ENCODE peak calls at places on chromosomes 1 and 21, in six cellular contexts. One of them, this sample, is unnamed.

GRCh38 chr21:30083120-30083945 is 83.3 kb downstream of the CLDN17 start:
- DNase-seq in left ventricle myocardium inferior: no peak
- DNase-seq in osteocyte: no peak
- DNase-seq in cardiac muscle cell: no peak
- DNase-seq in Peyer's patch: no peak
- DNase-seq in heart left ventricle: no peak
- DNase-seq in this sample: no peak

GRCh38 chr1:29824025-29824424 is 587.7 kb downstream of the PTPRU start:
- DNase-seq in cardiac muscle cell: no peak
- DNase-seq in osteocyte: peak; percentile 62
- DNase-seq in heart left ventricle: no peak
- DNase-seq in left ventricle myocardium inferior: no peak
- DNase-seq in Peyer's patch: peak; percentile 7
- DNase-seq in this sample: no peak

GRCh38 chr1:234495231-234495990 is 16.4 kb upstream of the TARBP1 start:
- DNase-seq in osteocyte: no peak
- DNase-seq in cardiac muscle cell: peak; percentile 43
- DNase-seq in heart left ventricle: no peak
- DNase-seq in left ventricle myocardium inferior: no peak
- DNase-seq in Peyer's patch: no peak
- DNase-seq in this sample: no peak

GRCh38 chr1:228392111-228392936 is 14.3 kb downstream of the TRIM11 start:
- DNase-seq in heart left ventricle: no peak
- DNase-seq in cardiac muscle cell: no peak
- DNase-seq in osteocyte: no peak
- DNase-seq in Peyer's patch: no peak
- DNase-seq in left ventricle myocardium inferior: no peak
- DNase-seq in this sample: peak; percentile 23

GRCh38 chr1:17914142-17914541 is 159.0 kb downstream of the ACTL8 start:
- DNase-seq in Peyer's patch: no peak
- DNase-seq in cardiac muscle cell: no peak
- DNase-seq in heart left ventricle: no peak
- DNase-seq in left ventricle myocardium inferior: no peak
- DNase-seq in osteocyte: no peak
- DNase-seq in this sample: no peak

GRCh38 chr21:25214676-25215075 is 392.6 kb downstream of the MRPL39 start:
- DNase-seq in Peyer's patch: no peak
- DNase-seq in heart left ventricle: no peak
- DNase-seq in cardiac muscle cell: no peak
- DNase-seq in left ventricle myocardium inferior: no peak
- DNase-seq in osteocyte: no peak
- DNase-seq in this sample: no peak

GRCh38 chr1:48572632-48573258 is 100.7 kb upstream of the SPATA6 start:
- DNase-seq in cardiac muscle cell: peak; percentile 84
- DNase-seq in heart left ventricle: peak; percentile 50
- DNase-seq in Peyer's patch: peak; percentile 16
- DNase-seq in osteocyte: no peak
- DNase-seq in left ventricle myocardium inferior: peak; percentile 25
- DNase-seq in this sample: no peak

GRCh38 chr1:43711524-43712386 is 4.4 kb downstream of the ST3GAL3 start:
- DNase-seq in Peyer's patch: no peak
- DNase-seq in heart left ventricle: no peak
- DNase-seq in cardiac muscle cell: no peak
- DNase-seq in left ventricle myocardium inferior: no peak
- DNase-seq in osteocyte: no peak
- DNase-seq in this sample: no peak

GRCh38 chr1:221503268-221503667 is 238.6 kb downstream of the DUSP10 start:
- DNase-seq in cardiac muscle cell: no peak
- DNase-seq in left ventricle myocardium inferior: no peak
- DNase-seq in Peyer's patch: no peak
- DNase-seq in heart left ventricle: no peak
- DNase-seq in osteocyte: no peak
- DNase-seq in this sample: no peak

GRCh38 chr1:17826165-17826488 is 71.0 kb downstream of the ACTL8 start:
- DNase-seq in cardiac muscle cell: peak; percentile 60
- DNase-seq in Peyer's patch: no peak
- DNase-seq in left ventricle myocardium inferior: peak; percentile 53
- DNase-seq in heart left ventricle: peak; percentile 66
- DNase-seq in osteocyte: no peak
- DNase-seq in this sample: no peak

GRCh38 chr1:31412732-31413404 is at the start of gene SERINC2:
- DNase-seq in osteocyte: no peak
- DNase-seq in Peyer's patch: no peak
- DNase-seq in cardiac muscle cell: peak; percentile 49
- DNase-seq in left ventricle myocardium inferior: no peak
- DNase-seq in heart left ventricle: no peak
- DNase-seq in this sample: no peak

GRCh38 chr1:226643701-226644540 is 95.2 kb downstream of the ITPKB start:
- DNase-seq in osteocyte: no peak
- DNase-seq in left ventricle myocardium inferior: peak; percentile 11
- DNase-seq in heart left ventricle: peak; percentile 24
- DNase-seq in cardiac muscle cell: no peak
- DNase-seq in Peyer's patch: peak; percentile 88
- DNase-seq in this sample: no peak

GRCh38 chr1:38076038-38076437 is 29.4 kb upstream of the POU3F1 start:
- DNase-seq in heart left ventricle: no peak
- DNase-seq in cardiac muscle cell: peak; percentile 89
- DNase-seq in left ventricle myocardium inferior: no peak
- DNase-seq in osteocyte: no peak
- DNase-seq in Peyer's patch: no peak
- DNase-seq in this sample: no peak

GRCh38 chr1:3323021-3323790 is 131.3 kb upstream of the ARHGEF16 start:
- DNase-seq in Peyer's patch: no peak
- DNase-seq in left ventricle myocardium inferior: peak; percentile 64
- DNase-seq in cardiac muscle cell: no peak
- DNase-seq in heart left ventricle: peak; percentile 74
- DNase-seq in osteocyte: no peak
- DNase-seq in this sample: no peak

GRCh38 chr1:12341667-12342066 is 111.8 kb downstream of the VPS13D start:
- DNase-seq in left ventricle myocardium inferior: no peak
- DNase-seq in heart left ventricle: no peak
- DNase-seq in osteocyte: no peak
- DNase-seq in cardiac muscle cell: no peak
- DNase-seq in Peyer's patch: no peak
- DNase-seq in this sample: no peak

GRCh38 chr1:205373022-205373421 is 16.3 kb upstream of the KLHDC8A start:
- DNase-seq in heart left ventricle: no peak
- DNase-seq in left ventricle myocardium inferior: no peak
- DNase-seq in Peyer's patch: peak; percentile 7
- DNase-seq in osteocyte: no peak
- DNase-seq in cardiac muscle cell: no peak
- DNase-seq in this sample: no peak

GRCh38 chr1:173479649-173480048 is 2.5 kb downstream of the PRDX6 start:
- DNase-seq in heart left ventricle: no peak
- DNase-seq in left ventricle myocardium inferior: no peak
- DNase-seq in cardiac muscle cell: no peak
- DNase-seq in Peyer's patch: no peak
- DNase-seq in osteocyte: no peak
- DNase-seq in this sample: no peak

GRCh38 chr1:76390451-76390850 is 315.9 kb downstream of the ST6GALNAC3 start:
- DNase-seq in cardiac muscle cell: no peak
- DNase-seq in heart left ventricle: peak; percentile 65
- DNase-seq in left ventricle myocardium inferior: no peak
- DNase-seq in osteocyte: no peak
- DNase-seq in Peyer's patch: no peak
- DNase-seq in this sample: no peak

GRCh38 chr1:11707621-11708276 is 16.2 kb downstream of the DRAXIN start:
- DNase-seq in left ventricle myocardium inferior: peak; percentile 78
- DNase-seq in heart left ventricle: peak; percentile 89
- DNase-seq in Peyer's patch: no peak
- DNase-seq in osteocyte: no peak
- DNase-seq in cardiac muscle cell: peak; percentile 89
- DNase-seq in this sample: no peak

GRCh38 chr21:17472167-17472566 is 40.7 kb upstream of the CXADR start:
- DNase-seq in cardiac muscle cell: no peak
- DNase-seq in left ventricle myocardium inferior: no peak
- DNase-seq in osteocyte: no peak
- DNase-seq in heart left ventricle: no peak
- DNase-seq in Peyer's patch: no peak
- DNase-seq in this sample: no peak

GRCh38 chr21:17479606-17480005 is 33.2 kb upstream of the CXADR start:
- DNase-seq in left ventricle myocardium inferior: no peak
- DNase-seq in heart left ventricle: no peak
- DNase-seq in Peyer's patch: no peak
- DNase-seq in cardiac muscle cell: no peak
- DNase-seq in osteocyte: no peak
- DNase-seq in this sample: no peak

GRCh38 chr21:17472592-17473271 is 40.1 kb upstream of the CXADR start:
- DNase-seq in left ventricle myocardium inferior: no peak
- DNase-seq in heart left ventricle: no peak
- DNase-seq in cardiac muscle cell: no peak
- DNase-seq in osteocyte: no peak
- DNase-seq in Peyer's patch: no peak
- DNase-seq in this sample: no peak

DNA sequence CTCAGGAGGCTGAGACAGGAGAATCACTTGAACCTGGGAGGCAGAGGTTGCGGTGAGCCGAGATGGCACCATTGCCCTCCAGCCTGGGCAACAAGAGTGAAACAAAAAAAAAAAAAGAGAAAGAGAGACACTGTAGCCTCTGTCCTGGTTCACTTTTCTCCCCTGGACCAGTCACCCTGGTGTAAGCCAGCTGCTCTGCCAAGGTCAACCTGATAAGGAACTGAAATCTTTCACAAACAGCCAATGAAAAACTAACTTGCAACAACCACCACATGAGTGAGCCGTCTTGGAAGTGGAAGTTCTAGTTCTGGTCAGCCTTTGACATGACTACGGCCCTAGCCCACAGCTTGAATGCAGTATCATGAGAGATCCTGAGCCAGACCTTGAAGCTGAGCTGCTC is 36.8 kb upstream of the CXADR start:
- DNase-seq in heart left ventricle: no peak
- DNase-seq in osteocyte: no peak
- DNase-seq in cardiac muscle cell: no peak
- DNase-seq in left ventricle myocardium inferior: no peak
- DNase-seq in Peyer's patch: no peak
- DNase-seq in this sample: no peak
- TF ChIP-seq CTCF in heart left ventricle: no peak
- TF ChIP-seq CTCF in osteocyte: no peak
- TF ChIP-seq CTCF in cardiac muscle cell: no peak
- TF ChIP-seq CTCF in left ventricle myocardium inferior: no peak
- TF ChIP-seq CTCF in Peyer's patch: no peak
- TF ChIP-seq CTCF in this sample: no peak

DNA sequence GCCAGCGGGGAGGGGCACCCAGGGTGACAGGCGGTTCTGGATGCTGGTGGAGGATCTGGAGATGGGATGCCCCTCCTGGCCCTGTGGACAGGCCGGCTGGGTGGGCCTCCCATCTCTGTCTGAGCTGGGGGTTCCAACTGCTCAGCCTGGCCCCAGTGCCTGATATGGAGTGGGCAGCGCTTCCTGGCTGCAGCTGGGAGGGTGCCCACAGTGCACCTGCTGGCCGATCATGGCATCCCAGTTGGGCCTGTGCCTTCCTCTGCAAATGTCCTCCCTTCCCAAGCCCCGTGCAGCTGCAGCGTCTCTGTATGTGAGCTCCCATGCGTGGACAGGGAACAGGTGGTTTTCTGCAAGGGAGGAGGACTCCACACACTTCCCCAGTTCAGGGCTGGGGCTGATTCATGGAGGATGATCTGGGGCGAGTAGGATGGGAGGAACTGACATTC is 2.1 kb downstream of the PFKL start:
- DNase-seq in cardiac muscle cell: no peak
- DNase-seq in Peyer's patch: no peak
- DNase-seq in osteocyte: no peak
- DNase-seq in heart left ventricle: no peak
- DNase-seq in left ventricle myocardium inferior: no peak
- DNase-seq in this sample: no peak
- TF ChIP-seq CTCF in cardiac muscle cell: no peak
- TF ChIP-seq CTCF in Peyer's patch: no peak
- TF ChIP-seq CTCF in osteocyte: no peak
- TF ChIP-seq CTCF in heart left ventricle: no peak
- TF ChIP-seq CTCF in left ventricle myocardium inferior: no peak
- TF ChIP-seq CTCF in this sample: no peak

DNA sequence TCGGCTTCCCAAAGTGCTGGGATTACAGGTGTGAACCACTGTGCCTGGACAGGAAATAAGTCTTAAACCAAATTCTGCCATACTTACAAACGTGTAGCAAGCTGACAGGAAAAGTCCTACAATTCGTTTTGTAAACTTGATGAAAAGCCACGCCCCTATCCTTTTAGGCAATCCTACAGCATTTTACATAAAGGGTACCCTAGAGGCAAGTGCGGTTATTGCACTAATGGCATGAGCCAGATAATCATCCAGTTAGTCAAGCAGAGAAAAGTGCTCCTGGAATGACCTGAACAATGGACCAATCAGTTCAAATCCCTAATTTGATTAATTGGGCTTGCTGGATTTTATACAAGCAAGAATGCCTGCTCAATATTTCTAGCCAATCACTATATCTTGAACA is 338.2 kb downstream of the KIF26B start:
- DNase-seq in Peyer's patch: no peak
- DNase-seq in osteocyte: no peak
- DNase-seq in left ventricle myocardium inferior: no peak
- DNase-seq in cardiac muscle cell: no peak
- DNase-seq in heart left ventricle: no peak
- DNase-seq in this sample: no peak
- TF ChIP-seq CTCF in Peyer's patch: no peak
- TF ChIP-seq CTCF in osteocyte: no peak
- TF ChIP-seq CTCF in left ventricle myocardium inferior: no peak
- TF ChIP-seq CTCF in cardiac muscle cell: peak; percentile 20
- TF ChIP-seq CTCF in heart left ventricle: no peak
- TF ChIP-seq CTCF in this sample: peak; percentile 58

GRCh38 chr1:215667796-215668195 is 100.7 kb downstream of the KCTD3 start:
- DNase-seq in Peyer's patch: no peak
- DNase-seq in heart left ventricle: no peak
- DNase-seq in left ventricle myocardium inferior: no peak
- DNase-seq in cardiac muscle cell: no peak
- DNase-seq in osteocyte: no peak
- DNase-seq in this sample: no peak

GRCh38 chr1:215677112-215677511 is 110.0 kb downstream of the KCTD3 start:
- DNase-seq in osteocyte: no peak
- DNase-seq in left ventricle myocardium inferior: no peak
- DNase-seq in heart left ventricle: no peak
- DNase-seq in cardiac muscle cell: no peak
- DNase-seq in Peyer's patch: no peak
- DNase-seq in this sample: no peak

GRCh38 chr1:215669806-215670485 is 102.8 kb downstream of the KCTD3 start:
- DNase-seq in osteocyte: no peak
- DNase-seq in Peyer's patch: no peak
- DNase-seq in heart left ventricle: no peak
- DNase-seq in left ventricle myocardium inferior: no peak
- DNase-seq in cardiac muscle cell: no peak
- DNase-seq in this sample: no peak

GRCh38 chr1:215673943-215674342 is 106.8 kb downstream of the KCTD3 start:
- DNase-seq in osteocyte: no peak
- DNase-seq in left ventricle myocardium inferior: no peak
- DNase-seq in Peyer's patch: no peak
- DNase-seq in cardiac muscle cell: no peak
- DNase-seq in heart left ventricle: no peak
- DNase-seq in this sample: no peak

DNA sequence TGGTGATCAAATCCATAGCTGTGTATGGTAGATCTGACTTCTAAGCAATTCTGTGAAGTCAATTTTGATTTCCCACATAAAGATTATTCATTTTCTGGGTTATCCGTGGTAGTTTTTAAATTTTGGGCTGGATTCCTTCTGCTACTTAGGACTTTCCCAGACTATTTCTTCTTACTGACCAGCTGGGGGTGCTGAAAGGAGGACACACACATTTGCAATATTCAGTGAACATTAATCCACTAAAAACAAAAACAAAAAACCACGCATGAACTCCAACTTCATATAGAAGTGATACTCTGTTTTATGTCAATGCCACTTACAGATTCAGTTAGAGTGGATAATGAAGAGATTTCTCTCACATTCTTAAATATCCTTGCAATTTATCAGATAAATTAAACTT is 105.4 kb downstream of the KCTD3 start:
- DNase-seq in heart left ventricle: no peak
- DNase-seq in Peyer's patch: no peak
- DNase-seq in osteocyte: no peak
- DNase-seq in left ventricle myocardium inferior: no peak
- DNase-seq in cardiac muscle cell: no peak
- DNase-seq in this sample: no peak
- TF ChIP-seq CTCF in heart left ventricle: no peak
- TF ChIP-seq CTCF in Peyer's patch: no peak
- TF ChIP-seq CTCF in osteocyte: no peak
- TF ChIP-seq CTCF in left ventricle myocardium inferior: no peak
- TF ChIP-seq CTCF in cardiac muscle cell: no peak
- TF ChIP-seq CTCF in this sample: no peak

This sample was measured in CD14-positive monocyte.